ENCODE peak calls at places on chromosomes 11 and 22, in ten cellular contexts. R is heart left ventricle, T is fibroblast of lung, A is WERI-Rb-1, B is lower lobe of right lung, V is tibial nerve, F is cardiac muscle cell, J is astrocyte of the spinal cord, L is foreskin fibroblast, O is transverse colon. X is an unnamed sample.
A peak's percentile ranks its signal among the peaks of the same experiment; 100 is the strongest.

GRCh38 chr11:64225608-64226506 is at the start of the genes NUDT22 and TRPT1:
- DNase-seq in R (peak; percentile 93), T (peak; percentile 71), A (peak; percentile 91), B (peak; percentile 92), V (peak; percentile 81), F (peak; percentile 91), J (peak; percentile 77), L (peak; percentile 74), O (peak; percentile 96), X (peak; percentile 80)

GRCh38 chr11:45583981-45584380 is 81.4 kb downstream of the CHST1 start:
- DNase-seq in R (no peak), T (no peak), A (no peak), B (no peak), V (no peak), F (no peak), J (no peak), L (no peak), O (no peak), X (no peak)

GRCh38 chr22:23693979-23694680 is 3.3 kb downstream of the RGL4 start:
- DNase-seq in R (no peak), T (no peak), A (no peak), B (no peak), V (no peak), F (no peak), J (no peak), L (no peak), O (no peak), X (no peak)

GRCh38 chr11:123654566-123655081 is at the start of gene SCN3B:
- DNase-seq in R (peak; percentile 75), T (peak; percentile 60), A (peak; percentile 95), B (peak; percentile 58), V (no peak), F (peak; percentile 90), J (peak; percentile 70), L (peak; percentile 35), O (peak; percentile 57), X (peak; percentile 41)

GRCh38 chr22:23106906-23107367 is 34.9 kb downstream of the RSPH14 start:
- DNase-seq in R (peak; percentile 66), T (no peak), A (peak; percentile 81), B (no peak), V (no peak), F (no peak), J (no peak), L (no peak), O (no peak), X (no peak)

GRCh38 chr11:102767800-102768199 is 12.6 kb downstream of the MMP10 start:
- DNase-seq in R (no peak), T (no peak), A (no peak), B (no peak), V (no peak), F (no peak), J (no peak), L (no peak), O (no peak), X (no peak)

GRCh38 chr11:117818036-117818858 is 6.3 kb downstream of the FXYD2 start:
- DNase-seq in R (no peak), T (peak; percentile 31), A (no peak), B (peak; percentile 17), V (no peak), F (no peak), J (peak; percentile 37), L (no peak), O (no peak), X (peak; percentile 39)

GRCh38 chr11:124793466-124794278 is 6.5 kb downstream of the MSANTD2 start:
- DNase-seq in R (no peak), T (peak; percentile 62), A (peak; percentile 20), B (no peak), V (no peak), F (peak; percentile 74), J (peak; percentile 43), L (peak; percentile 35), O (peak; percentile 16), X (peak; percentile 58)

GRCh38 chr11:60887531-60887930 is 18.9 kb downstream of the PRPF19 start:
- DNase-seq in R (no peak), T (peak; percentile 58), A (peak; percentile 68), B (no peak), V (no peak), F (peak; percentile 55), J (peak; percentile 65), L (peak; percentile 42), O (peak; percentile 60), X (peak; percentile 53)

GRCh38 chr11:60890696-60891095 is 15.7 kb downstream of the PRPF19 start:
- DNase-seq in R (peak; percentile 63), T (no peak), A (no peak), B (no peak), V (no peak), F (no peak), J (no peak), L (no peak), O (no peak), X (no peak)

GRCh38 chr11:60891103-60891741 is 15.2 kb downstream of the PRPF19 start:
- DNase-seq in R (peak; percentile 60), T (peak; percentile 36), A (no peak), B (no peak), V (no peak), F (peak; percentile 23), J (no peak), L (no peak), O (no peak), X (peak; percentile 56)

GRCh38 chr11:60895687-60896086 is 10.7 kb downstream of the PRPF19 start:
- DNase-seq in R (no peak), T (no peak), A (no peak), B (no peak), V (no peak), F (no peak), J (no peak), L (no peak), O (peak; percentile 59), X (no peak)

DNA sequence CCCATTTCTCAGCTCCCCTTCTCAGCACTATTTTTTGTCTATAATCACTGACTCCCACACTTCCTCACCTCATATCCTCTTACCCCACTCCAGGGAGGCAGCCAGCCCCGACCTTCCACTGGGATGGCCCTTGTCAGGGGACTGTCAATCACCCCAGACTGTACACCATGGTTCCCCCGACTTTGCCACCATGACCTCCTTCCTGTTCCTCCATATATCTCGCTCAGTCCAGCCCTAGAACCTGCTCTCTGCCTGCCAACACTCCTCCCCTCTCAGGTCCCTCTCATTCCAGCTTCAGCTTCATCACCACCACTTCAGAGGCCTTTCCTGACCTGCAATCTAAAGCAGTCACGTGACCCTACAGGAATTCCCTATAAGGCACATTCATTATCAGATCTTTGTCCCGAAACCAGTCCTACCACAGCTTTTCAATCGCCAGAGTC is 16.5 kb downstream of the PRPF19 start:
- DNase-seq in R (no peak), T (no peak), A (no peak), B (no peak), V (no peak), F (no peak), J (no peak), L (no peak), O (no peak), X (no peak)
- H3K4me3 ChIP-seq in R (no peak overlapping the region), T (no peak overlapping the region), A (no peak overlapping the region), B (no peak overlapping the region), V (no peak overlapping the region), F (no peak overlapping the region), J (no peak overlapping the region), L (no peak overlapping the region), O (no peak overlapping the region), X (no peak overlapping the region)

GRCh38 chr11:13486926-13487660 is 8.7 kb downstream of the PTH start:
- DNase-seq in R (peak; percentile 35), T (peak; percentile 9), A (peak; percentile 27), B (peak; percentile 82), V (no peak), F (peak; percentile 24), J (no peak), L (no peak), O (peak; percentile 57), X (no peak)
- TF ChIP-seq CTCF in R (peak; percentile 58), T (peak; percentile 21), A (peak; percentile 18), B (peak; percentile 56), V (peak; percentile 18), F (peak; percentile 45), J (peak; percentile 34), L (peak; percentile 6), O (no peak), X (peak; percentile 34)

GRCh38 chr11:6022954-6023353 is 7.6 kb downstream of the OR56A1 start:
- DNase-seq in R (no peak), T (peak; percentile 40), A (peak; percentile 7), B (no peak), V (no peak), F (peak; percentile 73), J (peak; percentile 19), L (no peak), O (no peak), X (peak; percentile 56)
- H3K4me3 ChIP-seq in R (no peak overlapping the region), T (no peak overlapping the region), A (no peak overlapping the region), B (no peak overlapping the region), V (no peak overlapping the region), F (no peak overlapping the region), J (no peak overlapping the region), L (no peak overlapping the region), O (no peak overlapping the region), X (no peak overlapping the region)

GRCh38 chr22:42310301-42310981 is 40.0 kb upstream of the TCF20 start:
- DNase-seq in R (no peak), T (no peak), A (peak; percentile 54), B (no peak), V (no peak), F (no peak), J (no peak), L (no peak), O (no peak), X (no peak)

GRCh38 chr22:42313804-42314581 is 43.5 kb upstream of the TCF20 start:
- DNase-seq in R (peak; percentile 50), T (peak; percentile 51), A (peak; percentile 73), B (no peak), V (no peak), F (peak; percentile 75), J (peak; percentile 17), L (no peak), O (peak; percentile 87), X (peak; percentile 16)

GRCh38 chr22:42314709-42315391 is 44.4 kb upstream of the TCF20 start:
- DNase-seq in R (no peak), T (no peak), A (no peak), B (no peak), V (no peak), F (peak; percentile 75), J (no peak), L (no peak), O (no peak), X (no peak)

GRCh38 chr22:42315392-42315756 is 44.9 kb upstream of the TCF20 start:
- DNase-seq in R (no peak), T (no peak), A (no peak), B (no peak), V (no peak), F (no peak), J (no peak), L (no peak), O (peak; percentile 65), X (no peak)

DNA sequence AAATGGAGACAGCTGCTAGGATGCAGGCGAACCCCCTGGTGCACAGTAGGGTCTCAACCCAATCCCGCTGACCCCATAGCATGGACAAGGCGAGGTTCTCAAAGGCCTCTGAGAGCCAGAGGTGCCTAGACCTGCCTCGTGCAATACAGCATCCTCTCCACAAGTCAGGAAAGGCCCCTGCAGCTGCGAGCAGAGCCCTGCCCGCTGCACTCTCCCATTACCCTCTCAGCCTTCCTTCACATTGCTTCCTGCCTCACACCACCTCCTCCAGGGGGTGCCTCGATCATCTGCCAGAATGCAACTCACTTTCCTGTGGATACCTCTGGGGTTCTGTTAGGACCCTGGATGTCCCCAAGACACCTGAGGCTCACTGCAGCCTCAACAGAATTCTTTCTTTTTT is 42.8 kb upstream of the TCF20 start:
- DNase-seq in R (no peak), T (no peak), A (no peak), B (no peak), V (no peak), F (no peak), J (no peak), L (no peak), O (no peak), X (no peak)
- TF ChIP-seq CTCF in R (no peak), T (no peak), A (no peak), B (no peak), V (no peak), F (no peak), J (no peak), L (no peak), O (no peak), X (no peak)

GRCh38 chr11:130452171-130452570 is 3.7 kb downstream of the ADAMTS15 start:
- DNase-seq in R (no peak), T (no peak), A (no peak), B (no peak), V (no peak), F (no peak), J (no peak), L (no peak), O (no peak), X (no peak)
- H3K4me3 ChIP-seq in R (peak overlapping the region; percentile 73), T (peak overlapping the region; percentile 11), A (no peak overlapping the region), B (peak overlapping the region; percentile 65), V (no peak overlapping the region), F (no peak overlapping the region), J (no peak overlapping the region), L (no peak overlapping the region), O (no peak overlapping the region), X (no peak overlapping the region)

X was measured in fibroblast of villous mesenchyme.